ENCODE peak calls at places on chromosome 11, in four cellular contexts. N is fibroblast of lung, J is cardiac fibroblast, P is hepatocyte. I is an unnamed sample.

GRCh38 chr11:2099523-2100316 is 39.5 kb downstream of the IGF2 start:
- DNase-seq in P (no peak), J (no peak), N (no peak), I (no peak)

GRCh38 chr11:6099577-6099976 is 7.9 kb upstream of the OR56B4 start:
- DNase-seq in P (no peak), N (no peak), J (no peak), I (no peak)

GRCh38 chr11:74057251-74058151 is 48.6 kb upstream of the UCP3 start:
- DNase-seq in N (peak; percentile 86), J (peak; percentile 47), P (no peak), I (peak; percentile 31)

GRCh38 chr11:76830639-76831312 is 29.9 kb upstream of the ACER3 start:
- DNase-seq in J (peak; percentile 77), P (peak; percentile 33), N (peak; percentile 43), I (peak; percentile 64)

GRCh38 chr11:8601376-8602133 is 7.5 kb upstream of the STK33 start:
- DNase-seq in P (no peak), N (no peak), J (peak; percentile 27), I (peak; percentile 13)

GRCh38 chr11:16958833-16959232 is 55.4 kb downstream of the PLEKHA7 start:
- DNase-seq in N (no peak), P (no peak), J (no peak), I (no peak)

GRCh38 chr11:46353706-46354105 is 6.4 kb downstream of the DGKZ start:
- DNase-seq in P (no peak), N (peak; percentile 17), J (no peak), I (peak; percentile 26)

GRCh38 chr11:101915811-101916291 is 471 bp downstream of the ANGPTL5 start:
- DNase-seq in N (peak; percentile 38), J (peak; percentile 78), P (peak; percentile 24), I (peak; percentile 75)

GRCh38 chr11:64150051-64150450 is 15.9 kb downstream of the MACROD1 start:
- DNase-seq in P (no peak), J (no peak), N (no peak), I (no peak)

GRCh38 chr11:64148917-64149617 is 16.8 kb downstream of the MACROD1 start:
- DNase-seq in N (no peak), P (no peak), J (no peak), I (no peak)

GRCh38 chr11:64150481-64151239 is 15.3 kb downstream of the MACROD1 start:
- DNase-seq in J (no peak), N (no peak), P (no peak), I (no peak)

GRCh38 chr11:64146036-64146943 is 19.6 kb downstream of the MACROD1 start:
- DNase-seq in N (no peak), P (peak; percentile 64), J (peak; percentile 37), I (peak; percentile 34)

GRCh38 chr11:64148200-64148916 is 17.6 kb downstream of the MACROD1 start:
- DNase-seq in J (peak; percentile 80), N (peak; percentile 45), P (peak; percentile 89), I (peak; percentile 66)
- H3K4me3 ChIP-seq in J (peak overlapping the region; percentile 18), N (peak overlapping the region; percentile 10), P (no peak overlapping the region), I (no peak overlapping the region)

DNA sequence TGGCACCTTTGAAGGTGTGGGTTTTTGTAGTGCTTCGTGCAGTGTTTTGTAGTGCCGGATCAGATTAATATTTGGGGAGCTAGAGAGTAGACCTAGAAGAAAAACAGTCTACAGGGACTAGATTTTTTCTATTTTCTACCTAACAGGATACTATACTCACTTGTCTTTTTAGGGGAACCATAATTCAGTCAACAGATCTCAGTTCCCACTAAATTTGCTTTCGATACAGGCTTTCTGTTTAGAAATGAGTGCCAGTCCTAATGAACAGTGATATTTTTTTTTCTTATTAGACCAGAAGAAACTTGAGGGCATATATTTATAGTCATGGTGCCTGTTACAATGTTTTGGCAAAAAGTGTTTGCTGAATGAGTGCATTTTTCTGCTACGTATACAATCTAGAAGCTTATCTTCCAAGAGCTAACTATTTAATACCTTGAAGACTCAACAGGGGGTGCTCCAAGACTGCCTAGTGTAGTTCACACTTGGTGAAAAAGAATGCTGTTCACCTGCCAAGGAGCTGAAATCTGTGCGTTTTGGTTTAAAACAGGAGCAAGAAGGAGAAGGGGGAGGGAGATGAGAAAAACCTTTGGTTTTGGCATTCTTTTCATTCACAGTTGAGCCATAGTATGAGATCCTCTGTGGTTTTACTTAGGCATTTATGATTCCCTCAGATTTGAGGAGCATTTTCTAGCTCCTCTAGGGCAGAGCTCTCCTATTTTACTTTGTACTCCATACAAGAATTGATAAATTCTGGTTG is 44.9 kb upstream of the VSTM5 start:
- DNase-seq in J (peak; percentile 76), N (peak; percentile 88), P (peak; percentile 85), I (peak; percentile 92)
- TF ChIP-seq CTCF in J (peak; percentile 78), N (peak; percentile 83), P (peak; percentile 87), I (peak; percentile 92)

GRCh38 chr11:65488273-65489058 is 10.4 kb upstream of the MALAT1 start:
- DNase-seq in J (peak; percentile 70), P (peak; percentile 77), N (peak; percentile 72), I (peak; percentile 73)

GRCh38 chr11:65491163-65491465 is 7.7 kb upstream of the MALAT1 start:
- DNase-seq in P (no peak), J (peak; percentile 53), N (peak; percentile 27), I (peak; percentile 45)

GRCh38 chr11:65489061-65489705 is 9.7 kb upstream of the MALAT1 start:
- DNase-seq in J (peak; percentile 89), P (peak; percentile 86), N (peak; percentile 91), I (peak; percentile 96)

GRCh38 chr11:65491614-65492386 is 7.0 kb upstream of the MALAT1 start:
- DNase-seq in J (peak; percentile 94), N (peak; percentile 98), P (peak; percentile 90), I (peak; percentile 99)

DNA sequence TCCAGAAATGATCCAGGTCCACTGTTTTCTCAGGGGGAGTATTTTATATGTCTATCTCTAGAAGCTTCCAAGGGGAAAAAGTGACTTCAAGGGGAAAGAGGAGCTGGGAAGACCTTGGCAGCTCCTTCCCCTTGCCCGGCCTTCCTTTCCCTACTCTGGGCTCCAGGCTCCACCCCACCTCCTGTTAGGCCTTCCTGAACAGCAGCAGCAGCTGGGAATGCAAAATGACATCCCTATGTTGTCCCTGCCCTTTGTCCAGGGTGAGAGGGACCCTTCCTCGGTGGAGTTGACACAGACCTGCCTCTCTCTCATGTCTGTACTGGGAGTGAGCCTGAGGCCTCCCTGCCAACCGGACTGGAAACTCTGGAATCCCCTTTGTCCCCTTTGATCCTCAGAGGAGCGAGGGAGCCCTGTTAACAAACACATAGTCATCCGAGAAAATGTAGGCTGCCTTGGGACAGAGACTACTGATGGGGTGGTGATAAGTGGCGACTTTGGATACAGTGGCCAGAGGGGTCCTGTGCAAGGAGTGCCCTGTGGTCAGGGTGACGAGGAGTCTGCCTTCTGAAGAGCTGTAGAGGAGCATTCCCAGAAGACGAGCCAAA is 9.0 kb upstream of the MALAT1 start:
- DNase-seq in J (peak; percentile 71), P (peak; percentile 67), N (peak; percentile 67), I (peak; percentile 65)
- H3K4me3 ChIP-seq in J (no peak overlapping the region), P (no peak overlapping the region), N (no peak overlapping the region), I (no peak overlapping the region)

GRCh38 chr11:22246992-22247391 is 54.1 kb downstream of the ANO5 start:
- DNase-seq in P (no peak), N (no peak), J (no peak), I (no peak)

GRCh38 chr11:22244986-22245592 is 52.2 kb downstream of the ANO5 start:
- DNase-seq in P (peak; percentile 68), J (peak; percentile 60), N (peak; percentile 29), I (peak; percentile 45)
- TF ChIP-seq CTCF in P (peak; percentile 64), J (peak; percentile 74), N (peak; percentile 55), I (peak; percentile 86)

DNA sequence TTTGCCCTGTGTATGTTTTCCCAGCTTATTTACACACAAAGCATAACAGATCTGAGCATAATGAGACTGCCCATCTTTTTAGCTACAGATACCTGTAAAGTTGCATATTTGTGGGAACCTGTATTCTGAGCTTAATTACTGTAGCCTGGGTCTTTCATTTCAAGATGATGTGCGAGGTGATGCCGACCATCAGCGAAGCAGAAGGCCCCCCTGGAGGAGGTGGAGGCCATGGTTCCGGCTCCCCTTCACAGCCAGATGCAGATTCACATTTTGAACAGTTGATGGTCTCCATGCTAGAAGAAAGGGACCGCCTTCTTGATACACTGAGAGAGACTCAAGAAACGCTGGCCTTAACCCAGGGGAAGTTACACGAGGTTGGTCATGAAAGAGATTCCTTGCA is 1.5 kb downstream of the PPFIA1 start:
- DNase-seq in N (no peak), J (no peak), P (no peak), I (no peak)
- H3K4me3 ChIP-seq in N (peak overlapping the region; percentile 2), J (no peak overlapping the region), P (peak overlapping the region; percentile 79), I (peak overlapping the region; percentile 86)

I was measured in AG10803.